ENCODE peak calls at places on chromosome 6, in seven cellular contexts. Q is OCI-LY7, I is Karpas-422, F is IMR-90, H is HCT116, D is heart left ventricle, J is cardiac muscle cell. O is an unnamed sample.

GRCh38 chr6:100845676-100846075 is 35.5 kb downstream of the ASCC3 start:
- DNase-seq in J (no peak), I (no peak), H (no peak), Q (no peak), F (no peak), D (no peak), O (no peak)

GRCh38 chr6:45724511-45724910 is 291.1 kb downstream of the CLIC5 start:
- DNase-seq in I (no peak), H (peak), D (no peak), J (no peak), Q (no peak), F (peak), O (peak)

GRCh38 chr6:123316733-123317323 is 319.9 kb downstream of the TRDN start:
- DNase-seq in Q (peak), I (peak), H (no peak), J (peak), D (no peak), F (peak), O (no peak)

GRCh38 chr6:49264496-49264895 is 198.6 kb downstream of the MMUT start:
- DNase-seq in F (no peak), Q (no peak), J (no peak), I (no peak), H (no peak), D (no peak), O (no peak)

GRCh38 chr6:93784794-93785757 is 365.7 kb upstream of the EPHA7 start:
- DNase-seq in I (no peak), Q (no peak), D (no peak), H (no peak), J (no peak), F (no peak), O (no peak)

GRCh38 chr6:28207244-28208179 is 17.6 kb upstream of the ZSCAN9 start:
- DNase-seq in I (no peak), Q (no peak), J (peak), F (peak), D (no peak), H (no peak), O (no peak)

GRCh38 chr6:108874470-108875160 is 26.4 kb downstream of the ARMC2 start:
- DNase-seq in I (no peak), H (no peak), D (no peak), F (peak), Q (no peak), J (no peak), O (no peak)

GRCh38 chr6:36373368-36374009 is 14.0 kb downstream of the ETV7 start:
- DNase-seq in J (no peak), D (no peak), Q (no peak), F (no peak), H (no peak), I (no peak), O (peak)

GRCh38 chr6:85747654-85748053 is 105.0 kb upstream of the SYNCRIP start:
- DNase-seq in D (no peak), I (no peak), J (no peak), Q (no peak), F (peak), H (no peak), O (no peak)

GRCh38 chr6:140379919-140380318 is 1005.5 kb upstream of the CITED2 start:
- DNase-seq in H (no peak), J (no peak), F (peak), Q (no peak), D (no peak), I (no peak), O (no peak)

GRCh38 chr6:29708432-29709177 is 14.6 kb upstream of the HLA-F start:
- DNase-seq in J (no peak), F (no peak), H (no peak), I (no peak), Q (peak), D (no peak), O (no peak)

GRCh38 chr6:22153384-22154158 is 143.3 kb downstream of the PRL start:
- DNase-seq in D (no peak), F (peak), I (peak), Q (no peak), J (no peak), H (no peak), O (no peak)

GRCh38 chr6:156400487-156400886 is 376.7 kb upstream of the ARID1B start:
- DNase-seq in H (no peak), J (no peak), D (no peak), Q (no peak), I (no peak), F (no peak), O (no peak)

GRCh38 chr6:12801141-12801540 is 84.6 kb downstream of the PHACTR1 start:
- DNase-seq in D (no peak), F (no peak), I (no peak), Q (no peak), H (no peak), J (no peak), O (no peak)

GRCh38 chr6:113018351-113019151 is 671.4 kb downstream of the RFPL4B start:
- DNase-seq in J (no peak), Q (no peak), D (peak), I (no peak), H (no peak), F (peak), O (peak)

GRCh38 chr6:113591896-113592827 is 265.0 kb upstream of the MARCKS start:
- DNase-seq in D (peak), Q (no peak), I (no peak), H (no peak), F (peak), J (peak), O (no peak)

GRCh38 chr6:30583921-30584320 is 12.7 kb downstream of the ABCF1 start:
- DNase-seq in I (no peak), F (no peak), D (no peak), H (no peak), Q (no peak), J (no peak), O (no peak)

GRCh38 chr6:130008236-130008873 is 10.0 kb upstream of the L3MBTL3 start:
- DNase-seq in D (no peak), H (no peak), J (no peak), Q (no peak), I (no peak), F (no peak), O (no peak)

GRCh38 chr6:149364558-149364957 is 35.5 kb upstream of the SUMO4 start:
- DNase-seq in D (no peak), F (peak), J (no peak), Q (no peak), H (no peak), I (no peak), O (no peak)

GRCh38 chr6:105831321-105831720 is 254.8 kb upstream of the PRDM1 start:
- DNase-seq in J (no peak), F (no peak), D (no peak), Q (peak), I (no peak), H (no peak), O (no peak)

GRCh38 chr6:2346078-2346477 is 100.7 kb upstream of the GMDS start:
- DNase-seq in Q (no peak), D (no peak), J (no peak), H (no peak), I (no peak), F (no peak), O (no peak)

DNA sequence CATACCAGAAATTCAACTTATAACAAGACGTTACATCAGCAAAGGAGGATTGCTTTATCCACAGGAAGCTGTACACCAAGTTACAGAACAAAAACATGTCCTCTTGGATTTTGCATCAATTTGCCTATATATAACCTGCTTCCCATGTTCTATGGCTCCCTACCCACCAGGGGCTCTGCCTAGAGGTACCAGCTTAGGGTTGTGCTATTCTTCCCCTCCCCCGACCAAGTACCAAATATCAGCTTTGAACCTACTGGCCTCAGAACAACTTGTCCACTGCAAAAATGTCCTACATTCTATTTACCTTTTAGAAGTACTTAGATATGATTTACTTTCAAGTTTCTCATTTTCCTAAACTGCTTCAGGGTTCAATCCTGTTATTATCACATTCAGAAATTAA is 15.6 kb upstream of the TMEM30A start:
- DNase-seq in F (no peak), D (no peak), Q (no peak), H (no peak), I (no peak), J (no peak), O (no peak)
- H3K27ac ChIP-seq in F (no peak), D (no peak), Q (no peak), H (no peak), I (no peak), J (no peak), O (no peak)

DNA sequence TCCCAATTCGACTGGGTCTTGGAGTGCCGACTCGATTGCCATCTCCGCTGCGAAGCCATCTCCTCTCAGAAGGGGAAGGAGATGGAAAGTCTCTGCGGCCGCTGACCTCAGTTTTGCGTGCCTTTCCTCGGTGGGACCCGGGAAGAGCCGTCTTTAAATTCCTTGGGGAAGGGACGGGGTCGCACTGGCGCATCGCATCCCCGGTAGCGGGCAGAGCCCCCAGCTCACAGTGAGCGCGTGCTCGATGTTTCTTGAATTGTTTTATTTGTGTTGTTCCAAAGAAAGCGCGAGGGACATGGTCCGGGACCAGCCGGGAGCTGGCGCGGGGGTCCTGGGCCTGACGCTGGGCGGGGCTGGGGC is 254 bp upstream of the TIAM2 start:
- DNase-seq in Q (no peak), J (no peak), D (no peak), I (no peak), H (no peak), F (no peak), O (no peak)
- H3K4me3 ChIP-seq in Q (peak), J (peak), D (peak), I (no peak), H (peak), F (peak), O (peak)

DNA sequence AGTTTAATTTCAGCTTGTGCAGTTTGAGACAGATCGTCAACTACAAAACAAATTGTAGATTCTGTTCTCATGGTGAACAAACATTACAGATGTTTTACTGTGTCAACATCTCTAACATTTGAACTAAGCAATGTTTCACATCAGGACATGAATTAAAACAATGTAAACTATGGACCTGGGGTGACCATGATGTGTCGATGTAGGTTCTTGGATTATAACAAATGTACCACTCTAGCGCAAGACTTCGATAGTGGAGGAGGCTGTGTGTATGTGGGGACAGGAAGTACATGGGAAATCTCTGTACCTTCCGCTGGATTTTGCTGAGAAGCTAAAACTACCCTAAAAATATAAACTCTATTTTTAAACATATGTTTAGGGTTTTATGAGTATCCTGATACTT is 17.1 kb downstream of the HIVEP2 start:
- DNase-seq in D (no peak), H (no peak), I (no peak), J (no peak), F (peak), Q (peak), O (no peak)
- H3K27ac ChIP-seq in D (no peak), H (no peak), I (no peak), J (peak), F (peak), Q (peak), O (no peak)

DNA sequence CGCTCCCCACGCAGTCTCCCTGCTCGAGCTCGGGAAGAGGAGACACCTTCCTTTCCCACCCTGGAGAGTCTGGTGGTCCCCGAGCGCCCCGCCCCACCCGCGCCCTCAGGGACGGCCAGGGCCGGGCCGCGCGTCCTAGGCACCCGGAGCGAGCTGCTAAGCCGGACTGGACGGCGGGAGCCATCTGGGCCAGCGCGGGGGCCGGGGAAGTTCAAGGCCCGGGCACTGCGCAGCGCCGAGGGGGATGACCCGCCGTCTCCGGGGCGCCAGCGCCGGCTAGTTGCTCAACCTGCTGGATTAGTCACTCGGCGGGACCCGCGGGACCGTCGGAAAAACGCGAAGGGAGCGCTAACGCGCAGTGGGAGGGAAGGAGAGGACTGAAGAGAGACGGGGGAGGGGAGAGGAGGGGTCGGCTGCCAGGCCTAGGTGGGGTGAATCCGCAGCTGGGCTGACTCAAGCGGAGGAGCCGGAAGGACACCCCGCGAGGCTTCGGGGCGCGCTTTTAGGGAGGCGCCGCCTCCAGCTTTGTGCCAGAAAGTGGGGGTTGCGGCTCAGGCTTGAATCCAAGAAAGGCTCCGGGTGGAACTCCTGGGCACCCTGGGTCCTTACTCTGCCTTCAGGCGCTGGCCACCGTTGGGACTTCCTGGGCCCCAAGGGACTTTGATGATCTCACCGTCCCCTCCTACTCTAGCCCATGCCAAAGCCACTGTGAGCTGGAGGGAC is 75.7 kb upstream of the FOXP4 start:
- DNase-seq in Q (no peak), I (no peak), H (no peak), D (peak), J (no peak), F (no peak), O (peak)
- H3K4me3 ChIP-seq in Q (no peak), I (no peak), H (peak), D (peak), J (peak), F (no peak), O (peak)

GRCh38 chr6:79186564-79186963 is 47.9 kb downstream of the HMGN3 start:
- DNase-seq in I (no peak), F (no peak), D (no peak), J (no peak), Q (no peak), H (no peak), O (no peak)

GRCh38 chr6:79188101-79188500 is 46.4 kb downstream of the HMGN3 start:
- DNase-seq in J (no peak), I (no peak), Q (no peak), H (no peak), F (no peak), D (no peak), O (no peak)

GRCh38 chr6:79188885-79189505 is 45.5 kb downstream of the HMGN3 start:
- DNase-seq in H (no peak), J (no peak), D (no peak), F (no peak), I (no peak), Q (no peak), O (no peak)

GRCh38 chr6:79193971-79194370 is 40.5 kb downstream of the HMGN3 start:
- DNase-seq in J (no peak), D (no peak), I (no peak), H (no peak), F (no peak), Q (no peak), O (no peak)

GRCh38 chr6:79189760-79190159 is 44.7 kb downstream of the HMGN3 start:
- DNase-seq in D (no peak), H (no peak), F (no peak), I (no peak), J (no peak), Q (no peak), O (no peak)
- H3K27ac ChIP-seq in D (no peak), H (no peak), F (no peak), I (no peak), J (no peak), Q (no peak), O (no peak)

DNA sequence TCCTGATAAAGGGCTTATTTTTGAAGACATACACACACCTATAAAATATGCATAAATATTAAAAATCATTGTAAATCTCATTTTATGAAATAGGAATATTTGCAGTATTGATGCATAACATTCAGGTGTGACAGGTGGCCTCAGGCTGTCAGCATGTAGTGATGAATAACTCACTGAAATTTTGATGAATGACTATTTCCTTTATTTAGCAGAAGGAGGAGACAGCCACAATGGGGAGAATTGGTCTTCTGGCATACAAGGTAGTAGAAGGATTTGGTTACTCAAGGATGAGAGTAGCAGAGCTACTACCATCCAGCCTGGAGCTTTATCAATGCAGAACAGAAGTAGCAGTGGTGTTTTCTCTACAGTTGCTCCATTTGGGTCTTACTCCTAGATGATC is 47.2 kb downstream of the RGS17 start:
- DNase-seq in I (no peak), Q (no peak), D (no peak), H (no peak), J (no peak), F (no peak), O (no peak)
- H3K4me3 ChIP-seq in I (no peak), Q (no peak), D (no peak), H (no peak), J (no peak), F (no peak), O (no peak)

GRCh38 chr6:158020272-158020711 is 38.6 kb downstream of the SYNJ2 start:
- DNase-seq in D (no peak), Q (no peak), H (no peak), I (no peak), F (no peak), J (no peak), O (no peak)

GRCh38 chr6:158018851-158019361 is 37.2 kb downstream of the SYNJ2 start:
- DNase-seq in D (no peak), H (no peak), I (no peak), F (peak), J (no peak), Q (no peak), O (no peak)

GRCh38 chr6:158018370-158018771 is 36.7 kb downstream of the SYNJ2 start:
- DNase-seq in H (no peak), F (peak), I (no peak), D (no peak), J (no peak), Q (no peak), O (no peak)

GRCh38 chr6:158020811-158021210 is 39.1 kb downstream of the SYNJ2 start:
- DNase-seq in F (no peak), H (no peak), Q (no peak), D (no peak), I (no peak), J (no peak), O (no peak)

DNA sequence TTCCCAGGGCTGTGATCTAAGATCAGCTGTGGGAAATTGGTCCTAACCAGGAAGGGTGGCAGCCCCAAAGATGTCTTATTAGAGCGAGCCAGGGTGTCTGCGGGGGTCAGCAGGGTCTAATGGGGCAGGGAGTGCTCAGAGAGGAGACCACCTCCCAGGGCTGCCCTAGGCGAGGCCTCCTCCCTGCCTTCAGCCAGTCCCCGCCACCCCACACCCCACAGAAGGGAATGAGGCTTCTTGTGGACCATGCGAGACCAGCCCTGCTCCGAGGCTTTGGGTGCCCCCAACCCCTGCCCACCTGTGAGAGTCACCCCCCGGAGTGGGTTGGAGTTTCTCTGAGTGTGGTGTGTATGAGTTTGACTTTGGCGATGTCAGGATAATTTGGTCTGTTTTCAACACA is 37.8 kb downstream of the SYNJ2 start:
- DNase-seq in F (no peak), Q (no peak), I (no peak), H (no peak), J (no peak), D (no peak), O (no peak)
- H3K27ac ChIP-seq in F (peak), Q (no peak), I (no peak), H (no peak), J (no peak), D (no peak), O (no peak)

DNA sequence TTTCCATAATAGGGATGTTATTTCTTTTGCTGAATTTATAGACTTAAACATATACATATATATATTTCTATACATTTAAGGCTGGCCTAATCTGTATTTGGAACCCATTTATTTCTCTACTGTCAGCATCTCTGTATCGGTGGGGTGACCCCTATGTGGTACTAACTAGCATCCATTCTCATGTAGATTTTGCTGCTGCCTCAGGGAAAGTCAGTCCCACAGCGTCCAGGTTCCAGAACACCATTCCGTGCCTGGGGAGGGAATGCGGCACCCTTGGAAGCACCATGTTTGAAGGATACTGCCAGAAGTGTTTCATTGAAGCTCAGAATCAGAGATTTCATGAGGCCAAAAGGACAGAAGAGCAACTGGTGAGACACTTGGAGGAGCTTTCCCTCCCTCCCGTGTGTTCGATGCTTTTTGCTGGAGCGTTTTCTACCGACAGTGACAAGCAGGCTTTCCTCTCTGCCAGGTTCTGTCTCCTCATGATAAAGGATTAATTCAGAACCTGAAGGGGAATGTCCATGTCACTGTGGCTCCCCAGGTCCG is 12.9 kb downstream of the TNFAIP3 start:
- DNase-seq in I (no peak), D (no peak), Q (no peak), J (no peak), F (no peak), H (no peak), O (no peak)
- H3K4me3 ChIP-seq in I (no peak), D (no peak), Q (no peak), J (no peak), F (no peak), H (no peak), O (no peak)